ENCODE peak calls at places on chromosomes 16 and 17, in ten cellular contexts. W, J, E, V, K, F, H, R, X and G are unnamed samples.

GRCh38 chr17:55238931-55239297 is 25.8 kb upstream of the HLF start:
- DNase-seq in W (peak; percentile 40), F (no peak), R (no peak), X (no peak), H (no peak), V (peak; percentile 49), E (no peak), K (peak; percentile 51), J (no peak), G (no peak)

GRCh38 chr16:58814348-58814801 is 80.3 kb upstream of the GOT2 start:
- DNase-seq in F (peak; percentile 53), W (peak; percentile 63), J (peak; percentile 58), V (peak; percentile 47), E (no peak), H (no peak), K (peak; percentile 75), X (peak; percentile 30), R (peak; percentile 54), G (peak; percentile 29)

GRCh38 chr17:16428098-16428882 is 12.9 kb downstream of the TRPV2 start:
- DNase-seq in X (peak; percentile 59), H (no peak), K (peak; percentile 74), V (peak; percentile 93), R (no peak), E (no peak), F (peak; percentile 63), J (peak; percentile 60), W (peak; percentile 56), G (peak; percentile 68)

GRCh38 chr16:228151-228855 is 946 bp downstream of the LUC7L start:
- DNase-seq in E (no peak), J (no peak), V (peak; percentile 25), F (peak; percentile 8), W (no peak), R (peak; percentile 16), H (no peak), X (peak; percentile 10), K (peak; percentile 28), G (no peak)

GRCh38 chr17:30290696-30291570 is 811 bp downstream of the BLMH start:
- DNase-seq in F (peak; percentile 33), W (no peak), E (peak; percentile 85), R (no peak), K (peak; percentile 58), X (peak; percentile 21), J (peak; percentile 42), H (no peak), V (peak; percentile 74), G (peak; percentile 29)

GRCh38 chr17:49817993-49818392 is 29.5 kb downstream of the KAT7 start:
- DNase-seq in H (no peak), R (no peak), K (no peak), V (no peak), F (no peak), E (no peak), J (no peak), W (no peak), X (no peak), G (no peak)

GRCh38 chr17:82862191-82862590 is 22.4 kb upstream of the ZNF750 start:
- DNase-seq in F (no peak), X (no peak), V (no peak), E (no peak), K (no peak), J (no peak), R (no peak), W (no peak), H (no peak), G (no peak)

GRCh38 chr17:65078441-65079160 is 22.1 kb upstream of the GNA13 start:
- DNase-seq in H (no peak), W (no peak), E (peak; percentile 82), J (peak; percentile 53), V (no peak), F (peak; percentile 54), R (peak; percentile 70), X (peak; percentile 78), K (no peak), G (peak; percentile 75)

GRCh38 chr17:8887834-8888703 is 20.6 kb upstream of the PIK3R6 start:
- DNase-seq in V (peak; percentile 69), J (peak; percentile 54), E (no peak), R (peak; percentile 16), K (peak; percentile 71), X (no peak), W (no peak), F (peak; percentile 31), H (no peak), G (peak; percentile 49)

GRCh38 chr16:88773812-88774291 is 11.2 kb downstream of the PIEZO1 start:
- DNase-seq in K (peak; percentile 81), V (no peak), R (peak; percentile 62), H (no peak), F (peak; percentile 63), W (no peak), J (peak; percentile 80), X (peak; percentile 93), E (no peak), G (peak; percentile 79)

GRCh38 chr17:50904522-50905459 is 38.6 kb upstream of the TOB1 start:
- DNase-seq in H (peak; percentile 33), R (peak; percentile 59), X (no peak), V (no peak), F (no peak), J (no peak), W (peak; percentile 71), K (no peak), E (peak; percentile 91), G (peak; percentile 17)

GRCh38 chr17:1002771-1003555 is 6.0 kb downstream of the TIMM22 start:
- DNase-seq in H (no peak), K (no peak), V (no peak), X (peak; percentile 89), E (no peak), J (peak; percentile 84), R (peak; percentile 86), F (peak; percentile 54), W (no peak), G (peak; percentile 88)

GRCh38 chr17:72861811-72862210 is 230.7 kb downstream of the SLC39A11 start:
- DNase-seq in H (no peak), K (no peak), V (no peak), X (no peak), R (no peak), J (no peak), W (no peak), E (no peak), F (no peak), G (no peak)

GRCh38 chr17:16924701-16925440 is 47.0 kb downstream of the TNFRSF13B start:
- DNase-seq in J (no peak), W (no peak), F (no peak), K (no peak), X (no peak), R (no peak), H (no peak), E (peak; percentile 74), V (no peak), G (no peak)

GRCh38 chr17:76261421-76262215 is 3.5 kb upstream of the UBALD2 start:
- DNase-seq in E (no peak), X (peak; percentile 66), V (no peak), H (no peak), W (no peak), K (no peak), F (peak; percentile 60), J (peak; percentile 87), R (peak; percentile 44), G (peak; percentile 35)

GRCh38 chr17:39952665-39953470 is 9.9 kb upstream of the GSDMA start:
- DNase-seq in V (peak; percentile 97), K (peak; percentile 98), W (peak; percentile 93), H (peak; percentile 99), E (peak; percentile 100), J (peak; percentile 95), R (peak; percentile 97), F (peak; percentile 95), X (peak; percentile 92), G (peak; percentile 92)
- H3K4me3 ChIP-seq in V (peak overlapping the region; percentile 42), K (peak overlapping the region; percentile 20), W (peak overlapping the region; percentile 63), H (peak overlapping the region; percentile 76), E (no peak overlapping the region), J (peak overlapping the region; percentile 37), R (peak overlapping the region; percentile 31), F (peak overlapping the region; percentile 47), X (peak overlapping the region; percentile 64), G (peak overlapping the region; percentile 44)

GRCh38 chr17:36755586-36755985 is 154.2 kb downstream of the MRM1 start:
- DNase-seq in V (peak; percentile 70), H (no peak), W (no peak), J (peak; percentile 20), X (no peak), F (peak; percentile 4), E (no peak), K (peak; percentile 36), R (no peak), G (peak; percentile 4)
- TF ChIP-seq CTCF in V (peak; percentile 56), H (no peak), W (no peak), J (peak; percentile 47), X (peak; percentile 16), F (peak; percentile 36), E (no peak), K (peak; percentile 37), R (peak; percentile 39), G (peak; percentile 37)

DNA sequence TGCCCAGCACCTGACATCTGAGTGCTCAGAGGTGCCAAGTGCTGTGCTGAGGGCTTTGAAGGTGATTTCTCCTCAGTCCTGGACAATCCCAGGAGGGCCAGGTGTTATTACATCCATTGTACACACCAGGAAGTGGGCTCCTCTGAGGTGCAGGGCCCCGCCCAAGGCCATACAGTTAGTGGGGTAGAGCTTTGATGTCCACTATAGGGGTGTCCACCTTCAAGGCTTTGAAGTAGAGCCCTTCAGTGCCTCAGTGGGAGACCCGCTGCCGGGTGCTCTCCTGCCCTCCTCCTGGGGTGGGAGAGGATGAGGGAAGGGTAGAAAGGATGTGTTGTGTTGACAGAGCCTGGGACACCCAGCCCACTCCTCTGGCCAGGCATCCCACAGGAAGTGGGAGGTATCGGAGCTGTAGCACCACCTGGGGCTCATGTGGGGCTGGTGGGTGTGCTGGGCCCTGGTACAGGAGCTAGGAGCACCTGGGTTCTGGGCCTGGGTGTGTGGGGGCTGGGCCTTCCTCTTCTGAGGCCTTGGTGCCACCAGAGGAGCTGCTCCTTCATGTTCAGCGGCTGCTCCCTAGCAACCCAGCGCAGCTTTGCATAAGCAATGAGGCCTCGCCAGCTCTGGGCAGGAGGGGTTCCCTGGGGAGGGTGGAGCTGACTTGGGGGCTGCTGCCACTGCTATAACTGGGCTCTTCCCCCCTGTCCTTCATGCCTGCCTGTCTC is 7.4 kb downstream of the LASP1 start:
- DNase-seq in E (no peak), J (no peak), H (no peak), V (no peak), R (no peak), W (no peak), F (no peak), K (no peak), X (no peak), G (no peak)
- H3K4me3 ChIP-seq in E (no peak overlapping the region), J (no peak overlapping the region), H (no peak overlapping the region), V (no peak overlapping the region), R (no peak overlapping the region), W (no peak overlapping the region), F (no peak overlapping the region), K (no peak overlapping the region), X (no peak overlapping the region), G (no peak overlapping the region)

DNA sequence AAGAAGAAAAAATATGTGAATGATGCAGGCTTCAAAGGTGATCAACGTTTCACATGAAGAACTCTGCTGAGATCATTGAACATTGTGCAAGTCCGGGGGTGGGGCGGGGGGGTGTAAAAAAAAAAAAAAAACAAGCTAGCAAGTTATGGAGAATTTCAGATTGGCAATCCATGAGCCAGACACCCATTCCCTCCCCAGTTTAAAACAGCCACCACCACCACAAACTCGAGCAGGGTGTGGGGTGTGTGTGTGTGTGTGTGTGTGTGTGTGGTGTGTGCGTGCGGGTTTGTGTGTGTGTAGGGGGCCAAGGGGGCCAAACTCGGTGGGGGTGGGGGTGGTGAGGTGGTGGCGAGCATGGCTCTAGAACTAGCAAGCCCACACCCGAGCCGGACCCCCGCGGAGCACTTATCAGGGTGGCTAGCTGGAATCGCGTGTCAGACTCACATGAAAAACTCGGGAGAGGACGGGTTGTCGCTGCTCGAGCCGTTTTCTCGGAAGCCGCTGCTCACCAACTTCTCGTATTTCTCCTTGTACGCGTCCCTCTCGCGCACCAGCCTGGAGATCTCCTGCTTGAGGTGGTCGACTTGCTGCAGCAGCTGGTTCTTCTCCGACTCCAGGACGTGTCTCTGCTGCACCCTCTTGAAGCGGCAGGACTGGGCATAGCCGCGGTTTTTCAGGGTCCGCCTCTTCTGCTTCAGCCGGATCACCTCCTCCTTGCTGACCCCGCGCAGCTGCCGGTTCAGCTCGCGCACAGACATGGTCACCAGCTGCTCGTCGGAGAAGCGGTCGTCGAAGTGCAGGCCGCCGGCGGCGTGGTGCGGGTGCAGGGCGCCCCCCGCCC is 2.0 kb downstream of the MAF start:
- DNase-seq in E (peak; percentile 91), F (peak; percentile 23), R (peak; percentile 52), H (peak; percentile 16), K (peak; percentile 80), W (peak; percentile 55), X (no peak), V (peak; percentile 31), J (peak; percentile 39), G (peak; percentile 23)
- TF ChIP-seq CTCF in E (no peak), F (no peak), R (peak; percentile 8), H (peak; percentile 36), K (no peak), W (no peak), X (no peak), V (no peak), J (no peak), G (no peak)